ENCODE peak calls at places on chromosomes 3 and 15, in four cellular contexts. M is HEK293T, B is HepG2, P is K562. D is an unnamed sample.
A peak's percentile ranks its signal among the peaks of the same experiment; 100 is the strongest.

GRCh38 chr3:111613294-111613693 is 18.1 kb upstream of the ZBED2 start:
- DNase-seq in M (no peak), B (no peak), P (no peak), D (no peak)

GRCh38 chr15:51062736-51063135 is 32.0 kb downstream of the TNFAIP8L3 start:
- DNase-seq in M (no peak), B (no peak), P (no peak), D (no peak)

GRCh38 chr3:170154569-170155143 is 26.9 kb downstream of the PHC3 start:
- DNase-seq in M (no peak), B (no peak), P (no peak), D (no peak)

GRCh38 chr15:35858707-35859106 is 312.7 kb upstream of the DPH6 start:
- DNase-seq in M (no peak), B (no peak), P (no peak), D (no peak)

GRCh38 chr3:101781166-101781565 is 2.2 kb downstream of the NXPE3 start:
- DNase-seq in M (no peak), B (no peak), P (no peak), D (no peak)

GRCh38 chr15:35439291-35439690 is 106.7 kb downstream of the DPH6 start:
- DNase-seq in M (no peak), B (no peak), P (no peak), D (no peak)

GRCh38 chr15:101029971-101030661 is 111.0 kb downstream of the LRRK1 start:
- DNase-seq in M (no peak), B (no peak), P (no peak), D (peak; percentile 4)

GRCh38 chr3:8482960-8483665 is 18.5 kb upstream of the LMCD1 start:
- DNase-seq in M (no peak), B (peak; percentile 75), P (no peak), D (no peak)

GRCh38 chr3:59374812-59375211 is 325.0 kb upstream of the CFAP20DC start:
- DNase-seq in M (no peak), B (no peak), P (no peak), D (no peak)
- TF ChIP-seq ELF4 in M (no peak), B (no peak), P (no peak), D (no peak)

DNA sequence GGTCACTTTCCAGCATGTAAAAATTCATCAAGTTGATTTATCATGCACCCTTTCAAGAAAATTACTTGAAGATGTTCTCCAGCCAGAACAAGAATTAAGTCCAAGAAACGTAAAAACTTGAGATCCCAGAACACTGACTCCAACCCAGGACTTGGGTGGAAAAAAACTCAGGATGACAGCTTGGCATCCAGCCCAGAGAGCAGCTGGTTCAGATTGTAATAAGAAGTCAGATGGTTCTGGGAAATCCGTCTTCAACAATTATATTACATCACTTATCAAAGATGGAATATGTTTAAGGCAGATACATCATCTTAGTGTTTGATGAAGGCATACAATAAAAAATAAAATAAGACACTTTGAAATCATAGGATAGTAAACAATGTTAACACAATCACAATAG is 23.0 kb upstream of the DNAJC13 start:
- DNase-seq in M (no peak), B (no peak), P (no peak), D (no peak)
- TF ChIP-seq ELF4 in M (no peak), B (no peak), P (no peak), D (no peak)

DNA sequence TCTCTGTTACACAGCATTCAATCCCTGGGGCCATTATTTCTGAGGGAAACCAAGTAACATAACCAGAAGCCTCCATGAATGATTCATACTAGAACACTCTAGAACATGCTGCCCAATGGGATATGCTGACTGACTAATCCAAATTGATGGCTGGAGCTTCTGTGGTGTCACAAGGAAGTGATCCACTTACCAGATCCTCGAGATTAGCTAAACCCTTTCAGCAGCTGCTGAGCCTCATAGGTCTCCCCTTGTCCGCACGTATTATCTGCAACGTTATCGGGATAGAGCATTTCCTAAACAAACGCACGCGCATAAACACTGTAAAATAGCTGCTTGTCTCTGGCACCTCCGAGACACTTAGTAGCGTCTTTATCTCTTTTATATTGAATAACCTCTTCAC is 61.2 kb upstream of the PROK2 start:
- DNase-seq in M (no peak), B (no peak), P (no peak), D (no peak)
- TF ChIP-seq ELF4 in M (no peak), B (no peak), P (no peak), D (no peak)

GRCh38 chr3:114444216-114444615 is 150.4 kb downstream of the TIGIT start:
- DNase-seq in M (no peak), B (no peak), P (no peak), D (no peak)

GRCh38 chr3:114439279-114439678 is 145.5 kb downstream of the TIGIT start:
- DNase-seq in M (no peak), B (no peak), P (no peak), D (no peak)

GRCh38 chr3:114440700-114441099 is 146.9 kb downstream of the TIGIT start:
- DNase-seq in M (no peak), B (no peak), P (no peak), D (no peak)

GRCh38 chr3:114441386-114441785 is 147.6 kb downstream of the TIGIT start:
- DNase-seq in M (no peak), B (no peak), P (no peak), D (no peak)

GRCh38 chr3:114442251-114442650 is 148.4 kb downstream of the TIGIT start:
- DNase-seq in M (no peak), B (no peak), P (no peak), D (no peak)
- TF ChIP-seq ELF4 in M (no peak), B (no peak), P (no peak), D (no peak)

GRCh38 chr3:94671078-94671477 is 608.2 kb downstream of the NSUN3 start:
- DNase-seq in M (no peak), B (no peak), P (no peak), D (no peak)

GRCh38 chr3:94673891-94674290 is 611.0 kb downstream of the NSUN3 start:
- DNase-seq in M (no peak), B (no peak), P (no peak), D (no peak)
- TF ChIP-seq ELF4 in M (no peak), B (no peak), P (no peak), D (no peak)